ENCODE peak calls at places on chromosome 6, in four cellular contexts. V, Z, T and C are unnamed samples.

GRCh38 chr6:90715093-90715655 is 128.3 kb upstream of the MAP3K7 start:
- DNase-seq in V (no peak), Z (no peak), T (peak; percentile 51), C (no peak)

GRCh38 chr6:21970560-21970959 is 326.3 kb downstream of the PRL start:
- DNase-seq in V (no peak), Z (no peak), T (no peak), C (no peak)

GRCh38 chr6:41255638-41256246 is 27.6 kb downstream of the TREML4 start:
- DNase-seq in V (no peak), Z (peak; percentile 13), T (no peak), C (no peak)

GRCh38 chr6:43877463-43878126 is 107.6 kb downstream of the VEGFA start:
- DNase-seq in V (no peak), Z (no peak), T (no peak), C (no peak)

GRCh38 chr6:64012351-64013060 is 376.9 kb downstream of the PHF3 start:
- DNase-seq in V (no peak), Z (peak; percentile 34), T (no peak), C (no peak)

GRCh38 chr6:87396595-87397392 is 11.0 kb upstream of the CFAP206 start:
- DNase-seq in V (no peak), Z (no peak), T (no peak), C (no peak)

GRCh38 chr6:161722394-161722793 is 448.5 kb upstream of the AGPAT4 start:
- DNase-seq in V (no peak), Z (no peak), T (no peak), C (no peak)

GRCh38 chr6:126027601-126028000 is 41.3 kb downstream of the TRMT11 start:
- DNase-seq in V (no peak), Z (no peak), T (no peak), C (no peak)

GRCh38 chr6:122372647-122373046 is 26.8 kb upstream of the HSF2 start:
- DNase-seq in V (no peak), Z (no peak), T (no peak), C (no peak)

GRCh38 chr6:165769401-165769800 is 106.4 kb upstream of the PDE10A start:
- DNase-seq in V (no peak), Z (no peak), T (no peak), C (no peak)

GRCh38 chr6:116379764-116380163 is 9.0 kb downstream of the DSE start:
- DNase-seq in V (no peak), Z (no peak), T (no peak), C (no peak)

GRCh38 chr6:159108438-159108985 is 60.7 kb upstream of the FNDC1 start:
- DNase-seq in V (no peak), Z (no peak), T (no peak), C (no peak)

GRCh38 chr6:114096553-114097172 is 125.7 kb upstream of the HDAC2 start:
- DNase-seq in V (no peak), Z (no peak), T (no peak), C (peak; percentile 10)

DNA sequence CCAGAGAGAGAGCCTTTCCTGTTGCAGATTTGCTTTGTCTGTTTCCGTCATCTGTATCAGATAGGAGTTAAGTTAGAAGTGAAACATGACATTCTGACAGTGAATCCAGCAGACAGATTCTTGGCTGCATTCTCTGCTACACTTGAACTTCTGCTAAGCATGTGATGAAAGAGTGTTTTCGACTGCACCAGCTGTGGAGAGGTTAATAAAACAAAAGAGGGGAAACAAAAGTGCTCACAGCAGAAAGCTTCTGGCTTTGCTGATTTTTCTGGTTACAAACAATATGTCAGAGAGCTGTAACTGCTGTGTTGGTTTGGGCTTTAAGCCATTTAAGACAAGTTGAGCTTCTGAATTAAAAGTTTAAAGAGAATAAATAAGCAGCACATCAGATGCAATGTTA is 104.7 kb downstream of the RPS12 start:
- DNase-seq in V (no peak), Z (no peak), T (no peak), C (no peak)
- TF ChIP-seq EP300 in V (no peak), Z (no peak), T (no peak), C (no peak)

DNA sequence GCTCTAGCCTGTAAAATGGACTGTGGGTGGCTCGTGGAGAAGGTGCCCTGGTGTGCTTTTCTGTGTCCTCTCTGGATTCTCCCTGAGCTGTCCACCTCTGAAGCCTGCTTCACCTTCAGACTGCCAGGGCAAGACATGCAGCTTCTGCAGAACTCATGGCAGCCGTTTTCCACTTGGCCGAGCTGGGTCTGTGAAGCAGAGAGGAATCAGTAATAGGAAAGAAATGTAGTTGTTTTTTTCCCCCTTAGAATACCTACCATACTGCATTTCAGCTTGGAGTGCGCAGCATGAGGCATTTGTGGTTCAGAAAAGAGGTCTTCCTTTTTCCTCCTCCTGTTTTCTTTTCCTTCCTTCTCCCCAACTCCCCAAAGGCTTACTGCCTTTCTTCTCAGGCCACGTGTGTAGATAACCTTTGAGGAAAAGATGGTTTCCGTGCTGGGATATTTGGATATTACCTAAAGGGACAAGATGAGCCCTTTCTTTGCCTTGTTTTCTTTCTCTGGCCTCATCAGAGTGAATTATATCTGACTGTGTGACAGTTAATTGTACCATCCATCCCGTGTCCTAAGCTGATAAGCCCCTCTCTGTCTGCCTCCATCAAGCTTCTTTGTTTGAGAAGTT is 39.4 kb downstream of the RREB1 start:
- DNase-seq in V (no peak), Z (no peak), T (no peak), C (no peak)
- H3K27ac ChIP-seq in V (peak overlapping the region; percentile 79), Z (peak overlapping the region; percentile 90), T (no peak overlapping the region), C (peak overlapping the region; percentile 73)

GRCh38 chr6:26328265-26328844 is 36.6 kb upstream of the BTN3A2 start:
- DNase-seq in V (no peak), Z (no peak), T (no peak), C (no peak)

GRCh38 chr6:26330835-26331808 is 33.9 kb upstream of the BTN3A2 start:
- DNase-seq in V (no peak), Z (no peak), T (no peak), C (no peak)

GRCh38 chr6:26329763-26330511 is 35.1 kb upstream of the BTN3A2 start:
- DNase-seq in V (no peak), Z (peak; percentile 34), T (no peak), C (no peak)

GRCh38 chr6:26324295-26324727 is 40.7 kb upstream of the BTN3A2 start:
- DNase-seq in V (no peak), Z (no peak), T (no peak), C (no peak)

DNA sequence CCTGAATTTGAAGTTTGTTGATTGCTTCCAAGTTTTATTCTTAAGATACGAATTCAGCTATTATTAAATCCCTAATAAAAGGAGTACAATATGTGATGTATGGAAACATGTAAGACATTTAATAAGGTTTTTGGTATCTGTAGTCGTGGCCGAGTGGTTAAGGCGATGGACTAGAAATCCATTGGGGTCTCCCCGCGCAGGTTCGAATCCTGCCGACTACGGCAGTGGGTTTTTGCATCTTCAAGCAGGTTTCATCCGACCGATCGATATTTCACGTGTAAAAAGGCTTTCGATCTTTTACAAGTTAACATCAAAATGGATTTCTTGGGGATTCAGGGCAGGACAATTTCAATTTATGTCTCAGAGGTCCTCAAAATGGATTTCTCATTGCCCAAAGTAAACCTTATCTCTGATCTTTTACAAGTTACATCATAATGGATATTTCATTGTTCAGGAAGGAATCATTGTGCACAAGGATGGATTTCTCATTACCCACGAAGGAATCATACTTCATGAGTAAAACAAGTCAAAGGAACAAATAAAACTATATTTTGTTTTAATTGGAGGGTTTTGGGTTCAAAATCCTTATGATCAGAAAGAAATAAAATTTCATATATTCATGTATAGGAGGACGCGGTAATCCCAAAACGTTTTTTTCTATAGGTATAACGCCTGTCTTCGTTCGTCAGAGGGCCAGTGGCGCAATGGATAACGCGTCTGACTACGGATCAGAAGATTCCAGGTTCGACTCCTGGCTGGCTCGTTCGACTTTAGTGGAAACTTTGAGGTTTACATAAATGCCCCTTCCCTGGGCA is 37.3 kb upstream of the BTN3A2 start:
- DNase-seq in V (no peak), Z (peak; percentile 28), T (no peak), C (no peak)
- TF ChIP-seq EP300 in V (no peak), Z (no peak), T (no peak), C (no peak)

DNA sequence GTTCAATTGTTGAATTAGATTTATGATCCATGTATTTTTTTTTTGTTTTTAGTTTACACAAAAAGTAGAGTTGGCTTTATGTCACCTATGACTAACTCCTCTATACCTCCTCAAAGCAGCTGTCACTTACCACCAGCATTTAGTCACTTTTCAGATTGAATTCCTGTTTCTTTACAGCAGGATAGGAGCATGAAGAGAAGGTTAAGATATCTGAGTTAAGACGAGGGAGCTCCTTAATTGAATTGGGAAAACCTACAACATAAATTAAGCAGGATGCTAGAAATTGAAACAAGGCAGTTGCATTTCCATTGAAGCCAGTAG is 237.2 kb downstream of the FARS2 start:
- DNase-seq in V (no peak), Z (no peak), T (no peak), C (no peak)
- H3K27ac ChIP-seq in V (no peak overlapping the region), Z (no peak overlapping the region), T (no peak overlapping the region), C (no peak overlapping the region)

DNA sequence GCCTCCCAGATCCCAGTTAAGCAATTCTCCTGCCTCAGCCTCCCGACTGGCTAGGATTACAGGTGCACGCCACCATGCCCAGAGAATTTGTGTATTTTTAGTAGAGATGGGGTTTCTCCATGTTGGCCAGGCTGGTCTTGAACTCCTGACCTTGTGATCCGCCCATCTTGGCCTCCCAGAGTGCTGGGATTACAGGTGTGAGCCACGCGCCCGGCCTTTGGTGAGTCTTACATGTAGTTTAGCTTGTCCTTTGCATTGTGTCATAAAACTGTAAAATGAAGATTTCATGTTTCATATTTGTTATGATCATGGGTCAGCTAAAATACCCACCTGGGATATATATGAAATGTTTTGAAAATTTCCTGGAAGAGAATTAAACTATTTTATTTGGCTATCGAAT is 183.5 kb downstream of the SASH1 start:
- DNase-seq in V (no peak), Z (no peak), T (no peak), C (no peak)
- TF ChIP-seq EP300 in V (no peak), Z (no peak), T (no peak), C (no peak)

DNA sequence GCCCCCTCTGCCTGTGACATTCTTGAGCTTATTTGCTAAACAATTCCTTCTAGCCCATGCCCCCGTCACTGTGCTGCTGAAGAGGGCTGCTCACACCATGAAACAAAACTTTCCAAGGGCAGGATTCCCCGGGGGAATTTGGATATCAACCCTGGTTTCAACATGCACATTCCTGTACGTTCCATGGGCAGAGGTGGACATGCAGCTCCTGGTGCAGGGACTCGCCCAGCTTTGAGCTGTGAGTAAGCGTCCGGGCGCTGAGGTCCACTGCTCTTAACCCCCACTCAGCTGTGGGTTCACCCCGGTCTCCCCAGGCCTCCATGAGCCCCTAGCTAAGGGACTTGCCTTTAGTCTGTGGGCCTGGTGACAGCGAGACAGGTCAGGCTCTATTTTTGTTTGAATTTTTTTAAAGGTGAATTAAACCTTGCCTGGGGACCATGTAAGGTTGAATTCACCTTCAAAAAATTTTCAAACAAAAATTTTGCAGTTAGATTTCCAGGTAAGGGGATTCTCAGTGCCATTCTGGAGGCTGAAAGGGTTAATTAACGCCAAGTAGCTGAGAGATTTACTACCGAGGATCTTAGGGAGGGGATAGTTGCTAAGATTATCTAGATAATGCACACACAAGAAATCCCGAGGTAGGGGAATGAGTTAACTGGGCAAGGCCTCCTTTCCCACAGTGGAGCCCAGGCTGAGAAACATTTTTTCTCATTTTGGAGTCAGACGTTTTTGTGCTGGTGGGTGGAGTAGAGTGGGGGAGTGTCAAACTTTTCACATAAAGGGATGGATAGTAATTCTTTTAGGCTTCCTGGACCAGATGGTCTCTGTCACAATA is 70.3 kb upstream of the SLC22A23 start:
- DNase-seq in V (no peak), Z (no peak), T (no peak), C (no peak)
- H3K27ac ChIP-seq in V (no peak overlapping the region), Z (no peak overlapping the region), T (no peak overlapping the region), C (no peak overlapping the region)

DNA sequence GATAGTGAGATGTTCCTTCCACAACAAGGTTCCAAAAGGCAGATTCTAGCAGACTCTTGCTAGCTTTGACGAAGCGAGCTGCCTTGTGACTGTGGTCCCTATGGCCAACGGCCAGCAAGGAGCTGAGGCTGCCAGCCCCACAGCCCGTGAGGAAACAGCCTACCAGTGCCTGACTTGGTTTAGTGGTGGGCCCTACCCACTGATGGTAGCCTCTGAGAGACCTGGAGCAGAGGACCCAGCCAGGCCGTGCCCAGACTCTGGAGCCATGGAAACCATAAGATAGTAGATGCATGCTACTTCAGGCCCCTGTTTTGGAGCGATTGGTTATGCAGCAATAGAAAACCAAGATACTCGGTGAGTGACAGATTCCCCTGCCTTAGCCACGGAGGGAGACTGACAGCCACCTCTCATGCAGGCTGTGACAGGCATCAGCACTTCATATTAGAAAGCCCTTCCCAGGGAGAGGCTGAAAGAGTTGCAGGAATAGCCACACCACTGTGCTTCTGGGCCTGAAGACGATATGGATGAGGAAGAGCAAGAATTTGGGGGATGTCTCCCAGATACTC is 19.2 kb downstream of the PSMG4 start:
- DNase-seq in V (no peak), Z (no peak), T (no peak), C (no peak)
- TF ChIP-seq EP300 in V (no peak), Z (no peak), T (no peak), C (no peak)